ENCODE peak calls at places on chromosome X, in four cellular contexts. One of them, this sample, is unnamed.

GRCh38 chrX:52988985-52989917 is 30.9 kb upstream of the FAM156A start:
- DNase-seq in activated gamma-delta T cell: no peak
- DNase-seq in heart left ventricle: no peak
- DNase-seq in globus pallidus: no peak
- DNase-seq in this sample: no peak

GRCh38 chrX:13279279-13280009 is 40.4 kb downstream of the ATXN3L start:
- DNase-seq in heart left ventricle: no peak
- DNase-seq in globus pallidus: no peak
- DNase-seq in activated gamma-delta T cell: no peak
- DNase-seq in this sample: no peak

GRCh38 chrX:46574941-46575381 is 1.4 kb downstream of the CHST7 start:
- DNase-seq in globus pallidus: no peak
- DNase-seq in activated gamma-delta T cell: peak
- DNase-seq in heart left ventricle: no peak
- DNase-seq in this sample: no peak

GRCh38 chrX:139720136-139720535 is 12.2 kb upstream of the MCF2 start:
- DNase-seq in heart left ventricle: no peak
- DNase-seq in activated gamma-delta T cell: no peak
- DNase-seq in globus pallidus: no peak
- DNase-seq in this sample: no peak

GRCh38 chrX:18422325-18422724 is 3.1 kb upstream of the CDKL5 start:
- DNase-seq in globus pallidus: no peak
- DNase-seq in activated gamma-delta T cell: no peak
- DNase-seq in heart left ventricle: no peak
- DNase-seq in this sample: no peak

GRCh38 chrX:16653424-16653823 is 3.5 kb downstream of the S100G start:
- DNase-seq in activated gamma-delta T cell: no peak
- DNase-seq in heart left ventricle: no peak
- DNase-seq in globus pallidus: no peak
- DNase-seq in this sample: no peak

GRCh38 chrX:1521459-1521956 is 15.5 kb downstream of the P2RY8 start:
- DNase-seq in activated gamma-delta T cell: no peak
- DNase-seq in globus pallidus: no peak
- DNase-seq in heart left ventricle: no peak
- DNase-seq in this sample: no peak

GRCh38 chrX:103586314-103586646 is 965 bp downstream of the TCEAL4 start:
- DNase-seq in globus pallidus: peak
- DNase-seq in activated gamma-delta T cell: no peak
- DNase-seq in heart left ventricle: peak
- DNase-seq in this sample: no peak

GRCh38 chrX:729583-730409 is 99.2 kb downstream of the SHOX start:
- DNase-seq in globus pallidus: no peak
- DNase-seq in heart left ventricle: no peak
- DNase-seq in activated gamma-delta T cell: no peak
- DNase-seq in this sample: no peak

GRCh38 chrX:72314881-72315280 is 9.2 kb upstream of the CITED1 start:
- DNase-seq in activated gamma-delta T cell: no peak
- DNase-seq in heart left ventricle: no peak
- DNase-seq in globus pallidus: no peak
- DNase-seq in this sample: no peak

GRCh38 chrX:106952988-106953387 is 32.8 kb downstream of the CLDN2 start:
- DNase-seq in activated gamma-delta T cell: no peak
- DNase-seq in heart left ventricle: no peak
- DNase-seq in globus pallidus: peak
- DNase-seq in this sample: no peak

GRCh38 chrX:17922303-17922702 is 61.2 kb upstream of the RAI2 start:
- DNase-seq in globus pallidus: no peak
- DNase-seq in activated gamma-delta T cell: no peak
- DNase-seq in heart left ventricle: no peak
- DNase-seq in this sample: no peak

GRCh38 chrX:84187501-84188319 is at the start of gene RPS6KA6:
- DNase-seq in globus pallidus: no peak
- DNase-seq in heart left ventricle: peak
- DNase-seq in activated gamma-delta T cell: peak
- DNase-seq in this sample: no peak

GRCh38 chrX:136525738-136526606 is 6.0 kb upstream of the VGLL1 start:
- DNase-seq in activated gamma-delta T cell: no peak
- DNase-seq in globus pallidus: peak
- DNase-seq in heart left ventricle: peak
- DNase-seq in this sample: peak

GRCh38 chrX:83510466-83511181 is 2.5 kb downstream of the POU3F4 start:
- DNase-seq in globus pallidus: no peak
- DNase-seq in activated gamma-delta T cell: no peak
- DNase-seq in heart left ventricle: no peak
- DNase-seq in this sample: no peak

GRCh38 chrX:153883163-153883843 is 2.7 kb downstream of the L1CAM start:
- DNase-seq in heart left ventricle: no peak
- DNase-seq in globus pallidus: no peak
- DNase-seq in activated gamma-delta T cell: no peak
- DNase-seq in this sample: no peak

GRCh38 chrX:69556094-69557011 is 52.2 kb downstream of the NALF2 start:
- DNase-seq in globus pallidus: no peak
- DNase-seq in activated gamma-delta T cell: no peak
- DNase-seq in heart left ventricle: no peak
- DNase-seq in this sample: no peak

GRCh38 chrX:42544883-42545282 is 233.1 kb downstream of the PPP1R2C start:
- DNase-seq in globus pallidus: no peak
- DNase-seq in activated gamma-delta T cell: no peak
- DNase-seq in heart left ventricle: no peak
- DNase-seq in this sample: no peak

GRCh38 chrX:78123190-78123589 is 16.3 kb downstream of the TAF9B start:
- DNase-seq in activated gamma-delta T cell: no peak
- DNase-seq in globus pallidus: no peak
- DNase-seq in heart left ventricle: no peak
- DNase-seq in this sample: no peak

GRCh38 chrX:24260827-24261550 is 52.9 kb downstream of the SUPT20HL2 start:
- DNase-seq in activated gamma-delta T cell: no peak
- DNase-seq in heart left ventricle: peak
- DNase-seq in globus pallidus: peak
- DNase-seq in this sample: peak

GRCh38 chrX:34528081-34528480 is 129.0 kb downstream of the TMEM47 start:
- DNase-seq in globus pallidus: no peak
- DNase-seq in heart left ventricle: no peak
- DNase-seq in activated gamma-delta T cell: no peak
- DNase-seq in this sample: no peak

GRCh38 chrX:131199086-131199485 is 90.0 kb downstream of the IGSF1 start:
- DNase-seq in activated gamma-delta T cell: no peak
- DNase-seq in globus pallidus: peak
- DNase-seq in heart left ventricle: no peak
- DNase-seq in this sample: no peak

GRCh38 chrX:283115-283845 is 2.1 kb downstream of the PLCXD1 start:
- DNase-seq in activated gamma-delta T cell: no peak
- DNase-seq in globus pallidus: peak
- DNase-seq in heart left ventricle: peak
- DNase-seq in this sample: peak

GRCh38 chrX:129748265-129748664 is 9.5 kb downstream of the XPNPEP2 start:
- DNase-seq in heart left ventricle: no peak
- DNase-seq in globus pallidus: no peak
- DNase-seq in activated gamma-delta T cell: no peak
- DNase-seq in this sample: peak

GRCh38 chrX:71623714-71624113 is 5.4 kb upstream of the CXCR3 start:
- DNase-seq in activated gamma-delta T cell: no peak
- DNase-seq in heart left ventricle: no peak
- DNase-seq in globus pallidus: no peak
- DNase-seq in this sample: no peak

GRCh38 chrX:24030597-24030996 is 3.6 kb upstream of the KLHL15 start:
- DNase-seq in globus pallidus: no peak
- DNase-seq in heart left ventricle: no peak
- DNase-seq in activated gamma-delta T cell: no peak
- DNase-seq in this sample: no peak

GRCh38 chrX:67721321-67721720 is 177.5 kb downstream of the AR start:
- DNase-seq in activated gamma-delta T cell: no peak
- DNase-seq in globus pallidus: no peak
- DNase-seq in heart left ventricle: no peak
- DNase-seq in this sample: no peak

GRCh38 chrX:129940721-129941120 is 34.8 kb downstream of the UTP14A start:
- DNase-seq in globus pallidus: no peak
- DNase-seq in heart left ventricle: no peak
- DNase-seq in activated gamma-delta T cell: no peak
- DNase-seq in this sample: no peak

GRCh38 chrX:124228849-124229248 is 103.6 kb upstream of the TEX13D start:
- DNase-seq in globus pallidus: no peak
- DNase-seq in activated gamma-delta T cell: no peak
- DNase-seq in heart left ventricle: no peak
- DNase-seq in this sample: no peak

GRCh38 chrX:2159393-2159792 is 341.4 kb downstream of the DHRSX start:
- DNase-seq in activated gamma-delta T cell: no peak
- DNase-seq in globus pallidus: no peak
- DNase-seq in heart left ventricle: no peak
- DNase-seq in this sample: peak

GRCh38 chrX:71096702-71097032 is 1.0 kb downstream of the FOXO4 start:
- DNase-seq in heart left ventricle: no peak
- DNase-seq in activated gamma-delta T cell: no peak
- DNase-seq in globus pallidus: no peak
- DNase-seq in this sample: no peak

GRCh38 chrX:101693476-101693875 is 33.8 kb upstream of the ARMCX2 start:
- DNase-seq in heart left ventricle: no peak
- DNase-seq in activated gamma-delta T cell: no peak
- DNase-seq in globus pallidus: peak
- DNase-seq in this sample: no peak

GRCh38 chrX:69127466-69127865 is 37.8 kb downstream of the PJA1 start:
- DNase-seq in heart left ventricle: no peak
- DNase-seq in globus pallidus: no peak
- DNase-seq in activated gamma-delta T cell: no peak
- DNase-seq in this sample: no peak

GRCh38 chrX:37787353-37787869 is 7.6 kb downstream of the CYBB start:
- DNase-seq in activated gamma-delta T cell: no peak
- DNase-seq in heart left ventricle: no peak
- DNase-seq in globus pallidus: peak
- DNase-seq in this sample: no peak

GRCh38 chrX:3271485-3272186 is 74.8 kb downstream of the MXRA5 start:
- DNase-seq in globus pallidus: peak
- DNase-seq in heart left ventricle: no peak
- DNase-seq in activated gamma-delta T cell: no peak
- DNase-seq in this sample: no peak

GRCh38 chrX:108312011-108312410 is 126.2 kb downstream of the COL4A6 start:
- DNase-seq in globus pallidus: no peak
- DNase-seq in heart left ventricle: no peak
- DNase-seq in activated gamma-delta T cell: no peak
- DNase-seq in this sample: no peak

GRCh38 chrX:116230136-116230886 is 59.8 kb downstream of the AGTR2 start:
- DNase-seq in globus pallidus: no peak
- DNase-seq in activated gamma-delta T cell: no peak
- DNase-seq in heart left ventricle: no peak
- DNase-seq in this sample: no peak

GRCh38 chrX:21940356-21940829 is at the start of gene SMS:
- DNase-seq in activated gamma-delta T cell: peak
- DNase-seq in globus pallidus: peak
- DNase-seq in heart left ventricle: peak
- DNase-seq in this sample: peak

GRCh38 chrX:100643212-100643611 is 787 bp upstream of the SRPX2 start:
- DNase-seq in heart left ventricle: no peak
- DNase-seq in globus pallidus: no peak
- DNase-seq in activated gamma-delta T cell: no peak
- DNase-seq in this sample: no peak

This sample was measured in gastrocnemius medialis.